ENCODE peak calls at places on chromosome 17, in nine cellular contexts. S, A, F, I, Z, C, T, B and Q are unnamed samples. For H3K4me1 and H3K27me3, the result is how much of the 10 kb centered on the place peaks cover.

GRCh38 chr17:17015221-17015620 is 27.0 kb upstream of the MPRIP start:
- DNase-seq in S (no peak), A (no peak), F (no peak), I (no peak), Z (no peak), C (no peak), T (no peak), B (no peak), Q (peak)

GRCh38 chr17:78204387-78205123 is 9.5 kb upstream of the BIRC5 start:
- DNase-seq in S (no peak), A (no peak), F (no peak), I (no peak), Z (no peak), C (no peak), T (no peak), B (no peak), Q (no peak)

GRCh38 chr17:38617967-38618760 is 12.4 kb upstream of the SRCIN1 start:
- DNase-seq in S (no peak), A (no peak), F (no peak), I (no peak), Z (no peak), C (no peak), T (no peak), B (no peak), Q (no peak)

GRCh38 chr17:44901323-44901965 is 2.2 kb upstream of the EFTUD2 start:
- DNase-seq in S (peak), A (no peak), F (no peak), I (peak), Z (no peak), C (no peak), T (no peak), B (no peak), Q (no peak)

GRCh38 chr17:21689604-21690003 is 2.7 kb upstream of the KCNJ18 start:
- DNase-seq in S (peak), A (no peak), F (no peak), I (peak), Z (peak), C (no peak), T (no peak), B (peak), Q (no peak)

GRCh38 chr17:7101531-7101930 is 13.1 kb downstream of the ASGR2 start:
- DNase-seq in S (no peak), A (no peak), F (no peak), I (no peak), Z (no peak), C (no peak), T (no peak), B (no peak), Q (no peak)

GRCh38 chr17:79965806-79966205 is 69.9 kb downstream of the TBC1D16 start:
- DNase-seq in S (no peak), A (no peak), F (no peak), I (no peak), Z (no peak), C (no peak), T (no peak), B (peak), Q (no peak)

GRCh38 chr17:27430882-27431491 is 25.3 kb upstream of the KSR1 start:
- DNase-seq in S (peak), A (peak), F (peak), I (no peak), Z (peak), C (no peak), T (peak), B (no peak), Q (no peak)

GRCh38 chr17:54280741-54281140 is 458.0 kb downstream of the KIF2B start:
- DNase-seq in S (peak), A (no peak), F (no peak), I (no peak), Z (no peak), C (no peak), T (no peak), B (no peak), Q (no peak)

GRCh38 chr17:59038734-59039133 is 67.9 kb downstream of the TRIM37 start:
- DNase-seq in S (no peak), A (no peak), F (no peak), I (peak), Z (peak), C (no peak), T (no peak), B (no peak), Q (no peak)

GRCh38 chr17:16986391-16986790 is 14.5 kb upstream of the TNFRSF13B start:
- DNase-seq in S (no peak), A (no peak), F (no peak), I (peak), Z (no peak), C (no peak), T (no peak), B (no peak), Q (no peak)

GRCh38 chr17:65314212-65314611 is 177.0 kb downstream of the RGS9 start:
- DNase-seq in S (no peak), A (no peak), F (no peak), I (no peak), Z (no peak), C (no peak), T (no peak), B (no peak), Q (no peak)

GRCh38 chr17:20304961-20305360 is 162.4 kb downstream of the LGALS9B start:
- DNase-seq in S (no peak), A (no peak), F (no peak), I (no peak), Z (no peak), C (no peak), T (no peak), B (no peak), Q (no peak)

GRCh38 chr17:50075446-50076032 is 19.6 kb upstream of the PDK2 start:
- DNase-seq in S (no peak), A (no peak), F (no peak), I (no peak), Z (no peak), C (no peak), T (no peak), B (no peak), Q (no peak)

GRCh38 chr17:73954981-73955380 is 248.5 kb upstream of the RPL38 start:
- DNase-seq in S (no peak), A (peak), F (no peak), I (no peak), Z (no peak), C (no peak), T (no peak), B (no peak), Q (no peak)

GRCh38 chr17:81543756-81544155 is 8.4 kb downstream of the FAAP100 start:
- DNase-seq in S (no peak), A (no peak), F (no peak), I (no peak), Z (no peak), C (no peak), T (no peak), B (no peak), Q (no peak)

GRCh38 chr17:32964541-32964940 is 27.1 kb upstream of the SPACA3 start:
- DNase-seq in S (no peak), A (no peak), F (no peak), I (no peak), Z (no peak), C (no peak), T (no peak), B (no peak), Q (no peak)

DNA sequence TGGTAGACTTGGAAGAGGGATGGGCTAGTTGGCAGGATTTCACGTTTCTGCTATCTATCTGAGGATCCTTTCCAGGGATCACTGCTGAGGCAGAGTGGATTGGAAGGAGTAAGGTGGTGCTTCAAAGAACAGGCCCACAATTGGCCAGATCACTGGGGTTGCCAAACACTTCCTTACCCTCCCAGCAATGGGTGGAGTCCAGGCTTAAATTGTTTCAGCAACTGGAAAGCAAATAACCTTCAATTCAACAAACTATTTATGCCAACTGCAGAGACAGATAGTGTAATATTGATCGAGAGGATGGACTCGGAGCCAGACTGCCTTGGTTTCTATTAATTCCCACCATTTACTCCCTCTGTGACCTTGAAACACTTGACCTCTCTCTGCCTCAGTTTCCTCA is 2.1 kb downstream of the ARRB2 start:
- DNase-seq in S (no peak), A (no peak), F (no peak), I (no peak), Z (no peak), C (no peak), T (no peak), B (no peak), Q (no peak)
- H3K4me1 ChIP-seq in S (under half), A (under half), F (under half), I (under half), Z (under half), C (under half), T (under half), B (under half), Q (half or more)

DNA sequence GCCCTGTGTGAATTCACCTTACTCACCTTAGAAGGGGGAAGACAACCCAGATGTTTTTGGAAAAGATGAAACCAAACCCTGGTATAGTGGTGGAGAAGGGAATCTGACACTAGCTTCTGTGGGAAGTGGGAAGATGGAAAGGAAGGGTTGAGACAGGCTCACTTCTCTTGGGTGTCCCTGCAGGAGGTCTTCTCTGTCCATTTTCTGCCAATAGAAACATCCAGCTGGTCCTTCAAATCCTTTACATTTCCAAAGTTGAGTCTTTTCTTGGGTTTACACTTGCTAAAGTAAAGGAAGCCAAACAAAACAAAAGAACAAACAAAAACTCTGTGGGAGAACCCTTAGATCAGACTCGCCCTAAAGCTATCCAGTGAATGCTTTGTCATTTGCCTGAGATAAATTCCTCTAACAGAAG is 10.2 kb downstream of the HOXB1 start:
- DNase-seq in S (no peak), A (no peak), F (no peak), I (no peak), Z (no peak), C (no peak), T (no peak), B (no peak), Q (no peak)
- H3K27me3 ChIP-seq in S (under half), A (under half), F (under half), I (under half), Z (under half), C (under half), T (half or more), B (under half), Q (under half)

GRCh38 chr17:12625092-12625491 is 40.6 kb upstream of the MYOCD start:
- DNase-seq in S (no peak), A (no peak), F (no peak), I (no peak), Z (no peak), C (no peak), T (no peak), B (no peak), Q (no peak)

GRCh38 chr17:12623220-12623848 is 42.4 kb upstream of the MYOCD start:
- DNase-seq in S (no peak), A (no peak), F (no peak), I (no peak), Z (no peak), C (no peak), T (no peak), B (no peak), Q (no peak)

GRCh38 chr17:12627776-12628491 is 37.8 kb upstream of the MYOCD start:
- DNase-seq in S (no peak), A (no peak), F (no peak), I (peak), Z (no peak), C (no peak), T (no peak), B (no peak), Q (no peak)

GRCh38 chr17:12624221-12624620 is 41.5 kb upstream of the MYOCD start:
- DNase-seq in S (no peak), A (no peak), F (no peak), I (peak), Z (no peak), C (no peak), T (no peak), B (no peak), Q (no peak)

DNA sequence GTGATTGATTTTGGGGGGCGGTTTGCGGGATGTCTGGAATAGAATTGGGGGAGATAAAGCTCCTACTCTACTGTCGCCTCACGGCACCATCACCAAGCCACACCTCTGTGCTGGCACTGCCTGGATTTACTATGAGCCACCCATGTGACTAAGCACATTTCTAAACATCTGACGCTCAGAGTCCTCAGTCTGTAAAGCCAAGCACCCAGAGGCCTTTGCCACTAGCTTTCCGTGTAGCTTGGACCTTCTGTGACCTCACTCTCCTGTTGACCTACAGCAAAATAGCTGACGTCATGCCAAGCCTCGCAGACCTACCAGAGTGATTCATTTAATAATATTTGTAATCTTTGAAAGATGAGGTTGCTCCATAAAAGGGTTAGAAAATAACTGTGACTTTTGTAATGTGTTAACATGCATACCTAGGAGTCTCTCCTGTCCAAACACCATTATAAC is 38.5 kb upstream of the MYOCD start:
- DNase-seq in S (no peak), A (no peak), F (peak), I (peak), Z (peak), C (no peak), T (no peak), B (peak), Q (no peak)
- H3K27ac ChIP-seq in S (no peak), A (no peak), F (peak), I (peak), Z (no peak), C (no peak), T (peak), B (peak), Q (no peak)

GRCh38 chr17:4510615-4510941 is 11.9 kb downstream of the SPNS2 start:
- DNase-seq in S (no peak), A (no peak), F (no peak), I (no peak), Z (no peak), C (no peak), T (no peak), B (no peak), Q (no peak)

GRCh38 chr17:4513113-4514032 is 14.7 kb downstream of the SPNS2 start:
- DNase-seq in S (no peak), A (no peak), F (no peak), I (no peak), Z (no peak), C (no peak), T (no peak), B (no peak), Q (no peak)

GRCh38 chr17:4514206-4514605 is 15.5 kb downstream of the SPNS2 start:
- DNase-seq in S (no peak), A (no peak), F (no peak), I (no peak), Z (no peak), C (no peak), T (no peak), B (no peak), Q (no peak)

GRCh38 chr17:4511199-4511932 is 12.7 kb downstream of the SPNS2 start:
- DNase-seq in S (no peak), A (no peak), F (no peak), I (no peak), Z (no peak), C (no peak), T (no peak), B (no peak), Q (no peak)

DNA sequence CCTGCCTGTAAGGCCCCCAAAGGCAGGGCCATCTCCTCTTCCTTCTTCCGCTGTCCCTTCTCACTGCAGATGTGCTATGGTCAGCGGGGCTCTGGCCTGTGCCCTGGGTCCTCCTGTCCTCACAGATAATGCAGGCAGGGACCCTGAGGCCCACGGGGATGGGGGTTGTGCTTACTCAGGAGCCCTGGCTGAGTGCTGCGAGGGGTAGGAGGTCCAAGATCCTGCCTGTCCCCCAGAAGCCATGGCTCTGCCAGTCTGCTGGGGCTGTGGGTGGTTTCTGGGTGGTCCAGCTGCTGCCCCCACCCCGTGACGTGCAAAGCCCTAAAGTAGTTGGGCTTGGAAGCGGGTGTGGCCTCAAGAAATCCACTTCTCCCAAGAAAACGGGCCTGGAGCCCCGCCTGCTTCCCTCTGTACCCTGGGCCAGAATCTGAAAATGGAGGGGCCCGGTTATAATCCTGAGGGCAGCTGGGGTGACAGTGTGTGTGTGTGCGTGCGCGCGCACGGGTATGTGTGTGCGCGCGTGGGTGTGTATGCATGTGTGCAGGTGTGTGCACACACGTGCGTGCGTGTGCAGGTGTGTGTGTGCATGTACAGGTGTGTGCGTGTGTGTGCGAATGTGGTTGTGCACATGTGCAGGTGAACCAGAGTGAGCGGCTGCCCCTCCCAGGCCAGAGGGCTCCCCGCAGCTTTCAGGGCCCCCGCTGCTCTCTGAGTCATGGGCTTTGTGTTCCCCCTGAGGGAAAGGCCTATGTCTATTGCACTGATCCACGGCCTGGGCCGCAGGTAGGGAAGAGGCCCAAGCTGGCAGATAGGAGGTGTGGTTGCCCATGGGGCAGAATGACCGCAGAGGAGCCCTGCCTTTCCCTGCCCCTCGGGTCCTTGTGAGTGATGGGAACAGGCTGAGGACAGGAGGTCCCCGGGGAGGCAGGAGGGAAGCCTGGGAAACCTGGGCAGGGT is 13.8 kb downstream of the SPNS2 start:
- DNase-seq in S (no peak), A (no peak), F (no peak), I (no peak), Z (no peak), C (no peak), T (no peak), B (no peak), Q (no peak)
- H3K4me1 ChIP-seq in S (under half), A (under half), F (half or more), I (under half), Z (under half), C (under half), T (half or more), B (under half), Q (under half)